ENCODE peak calls at places on chromosomes 1 and 21, in eight cellular contexts. One of them, this sample, is unnamed.

GRCh38 chr1:58763214-58763613 is 20.6 kb downstream of the JUN start:
- DNase-seq in A549: no peak
- DNase-seq in NB4: no peak
- DNase-seq in transverse colon: no peak
- DNase-seq in body of pancreas: no peak
- DNase-seq in tibial nerve: no peak
- DNase-seq in GM12891: no peak
- DNase-seq in H54: no peak
- DNase-seq in this sample: no peak

GRCh38 chr1:98035587-98035986 is 114.8 kb upstream of the DPYD start:
- DNase-seq in tibial nerve: no peak
- DNase-seq in NB4: no peak
- DNase-seq in transverse colon: no peak
- DNase-seq in H54: no peak
- DNase-seq in body of pancreas: no peak
- DNase-seq in A549: peak
- DNase-seq in GM12891: no peak
- DNase-seq in this sample: no peak

GRCh38 chr1:77556045-77556444 is 126.4 kb downstream of the ZZZ3 start:
- DNase-seq in GM12891: no peak
- DNase-seq in A549: no peak
- DNase-seq in NB4: no peak
- DNase-seq in transverse colon: no peak
- DNase-seq in tibial nerve: no peak
- DNase-seq in body of pancreas: no peak
- DNase-seq in H54: no peak
- DNase-seq in this sample: no peak

GRCh38 chr1:228309548-228310067 is 97.0 kb downstream of the TRIM11 start:
- DNase-seq in body of pancreas: peak
- DNase-seq in NB4: no peak
- DNase-seq in A549: no peak
- DNase-seq in H54: no peak
- DNase-seq in transverse colon: no peak
- DNase-seq in GM12891: no peak
- DNase-seq in tibial nerve: no peak
- DNase-seq in this sample: peak

GRCh38 chr1:54614558-54614957 is 8.8 kb downstream of the FAM151A start:
- DNase-seq in body of pancreas: no peak
- DNase-seq in tibial nerve: no peak
- DNase-seq in H54: no peak
- DNase-seq in A549: no peak
- DNase-seq in NB4: no peak
- DNase-seq in transverse colon: no peak
- DNase-seq in GM12891: no peak
- DNase-seq in this sample: no peak

GRCh38 chr1:93681549-93682412 is at the start of gene BCAR3:
- DNase-seq in NB4: peak
- DNase-seq in H54: no peak
- DNase-seq in tibial nerve: peak
- DNase-seq in transverse colon: peak
- DNase-seq in GM12891: peak
- DNase-seq in body of pancreas: peak
- DNase-seq in A549: peak
- DNase-seq in this sample: peak

GRCh38 chr1:190376067-190376466 is 101.6 kb downstream of the BRINP3 start:
- DNase-seq in transverse colon: no peak
- DNase-seq in tibial nerve: no peak
- DNase-seq in A549: no peak
- DNase-seq in GM12891: no peak
- DNase-seq in body of pancreas: no peak
- DNase-seq in H54: no peak
- DNase-seq in NB4: no peak
- DNase-seq in this sample: no peak

GRCh38 chr21:32521736-32522360 is 63.5 kb downstream of the TCP10L start:
- DNase-seq in tibial nerve: no peak
- DNase-seq in body of pancreas: no peak
- DNase-seq in A549: no peak
- DNase-seq in GM12891: no peak
- DNase-seq in NB4: no peak
- DNase-seq in transverse colon: no peak
- DNase-seq in H54: no peak
- DNase-seq in this sample: no peak

GRCh38 chr1:54300395-54300794 is 100.4 kb downstream of the MRPL37 start:
- DNase-seq in body of pancreas: no peak
- DNase-seq in GM12891: no peak
- DNase-seq in NB4: no peak
- DNase-seq in H54: no peak
- DNase-seq in tibial nerve: no peak
- DNase-seq in transverse colon: no peak
- DNase-seq in A549: no peak
- DNase-seq in this sample: no peak

GRCh38 chr21:45138199-45139002 is 64.0 kb downstream of the ADARB1 start:
- DNase-seq in A549: peak
- DNase-seq in tibial nerve: peak
- DNase-seq in H54: peak
- DNase-seq in body of pancreas: peak
- DNase-seq in GM12891: peak
- DNase-seq in transverse colon: peak
- DNase-seq in NB4: peak
- DNase-seq in this sample: peak

GRCh38 chr21:34788879-34789278 is 120.1 kb downstream of the CLIC6 start:
- DNase-seq in transverse colon: no peak
- DNase-seq in body of pancreas: no peak
- DNase-seq in NB4: no peak
- DNase-seq in GM12891: no peak
- DNase-seq in tibial nerve: no peak
- DNase-seq in A549: no peak
- DNase-seq in H54: no peak
- DNase-seq in this sample: no peak

GRCh38 chr1:231041705-231042261 is 1.7 kb upstream of the FAM89A start:
- DNase-seq in GM12891: no peak
- DNase-seq in A549: no peak
- DNase-seq in NB4: no peak
- DNase-seq in body of pancreas: no peak
- DNase-seq in transverse colon: no peak
- DNase-seq in H54: no peak
- DNase-seq in tibial nerve: no peak
- DNase-seq in this sample: no peak

GRCh38 chr1:231037585-231038517 is 2.2 kb downstream of the FAM89A start:
- DNase-seq in NB4: peak
- DNase-seq in GM12891: no peak
- DNase-seq in transverse colon: no peak
- DNase-seq in tibial nerve: no peak
- DNase-seq in body of pancreas: no peak
- DNase-seq in H54: no peak
- DNase-seq in A549: no peak
- DNase-seq in this sample: no peak

GRCh38 chr1:231040800-231041704 is 998 bp upstream of the FAM89A start:
- DNase-seq in body of pancreas: peak
- DNase-seq in A549: no peak
- DNase-seq in tibial nerve: no peak
- DNase-seq in transverse colon: no peak
- DNase-seq in NB4: no peak
- DNase-seq in GM12891: no peak
- DNase-seq in H54: no peak
- DNase-seq in this sample: no peak

GRCh38 chr1:231039161-231040018 is 664 bp downstream of the FAM89A start:
- DNase-seq in body of pancreas: peak
- DNase-seq in transverse colon: peak
- DNase-seq in tibial nerve: no peak
- DNase-seq in GM12891: peak
- DNase-seq in A549: peak
- DNase-seq in NB4: peak
- DNase-seq in H54: no peak
- DNase-seq in this sample: no peak

GRCh38 chr1:231040019-231040799 is at the start of gene FAM89A:
- DNase-seq in body of pancreas: peak
- DNase-seq in H54: peak
- DNase-seq in tibial nerve: peak
- DNase-seq in NB4: peak
- DNase-seq in transverse colon: peak
- DNase-seq in A549: peak
- DNase-seq in GM12891: peak
- DNase-seq in this sample: peak
- TF ChIP-seq POLR2A in body of pancreas: peak
- TF ChIP-seq POLR2A in H54: peak
- TF ChIP-seq POLR2A in tibial nerve: no peak
- TF ChIP-seq POLR2A in NB4: peak
- TF ChIP-seq POLR2A in transverse colon: no peak
- TF ChIP-seq POLR2A in A549: peak
- TF ChIP-seq POLR2A in GM12891: no peak
- TF ChIP-seq POLR2A in this sample: no peak

GRCh38 chr1:213571843-213572242 is 415.9 kb upstream of the PROX1 start:
- DNase-seq in A549: no peak
- DNase-seq in NB4: no peak
- DNase-seq in tibial nerve: no peak
- DNase-seq in GM12891: no peak
- DNase-seq in body of pancreas: no peak
- DNase-seq in transverse colon: no peak
- DNase-seq in H54: no peak
- DNase-seq in this sample: no peak
- TF ChIP-seq POLR2A in A549: no peak
- TF ChIP-seq POLR2A in NB4: no peak
- TF ChIP-seq POLR2A in tibial nerve: no peak
- TF ChIP-seq POLR2A in GM12891: no peak
- TF ChIP-seq POLR2A in body of pancreas: no peak
- TF ChIP-seq POLR2A in transverse colon: no peak
- TF ChIP-seq POLR2A in H54: no peak
- TF ChIP-seq POLR2A in this sample: no peak

GRCh38 chr1:151346769-151347522 is at the start of gene RFX5:
- DNase-seq in A549: peak
- DNase-seq in NB4: peak
- DNase-seq in tibial nerve: peak
- DNase-seq in GM12891: peak
- DNase-seq in body of pancreas: peak
- DNase-seq in transverse colon: peak
- DNase-seq in H54: peak
- DNase-seq in this sample: peak
- TF ChIP-seq POLR2A in A549: peak
- TF ChIP-seq POLR2A in NB4: peak
- TF ChIP-seq POLR2A in tibial nerve: peak
- TF ChIP-seq POLR2A in GM12891: peak
- TF ChIP-seq POLR2A in body of pancreas: peak
- TF ChIP-seq POLR2A in transverse colon: peak
- TF ChIP-seq POLR2A in H54: peak
- TF ChIP-seq POLR2A in this sample: no peak

GRCh38 chr1:67146101-67146500 is 11.3 kb upstream of the C1orf141 start:
- DNase-seq in H54: no peak
- DNase-seq in GM12891: no peak
- DNase-seq in body of pancreas: no peak
- DNase-seq in A549: no peak
- DNase-seq in NB4: no peak
- DNase-seq in transverse colon: no peak
- DNase-seq in tibial nerve: no peak
- DNase-seq in this sample: no peak
- TF ChIP-seq POLR2A in H54: no peak
- TF ChIP-seq POLR2A in GM12891: no peak
- TF ChIP-seq POLR2A in body of pancreas: no peak
- TF ChIP-seq POLR2A in A549: no peak
- TF ChIP-seq POLR2A in NB4: no peak
- TF ChIP-seq POLR2A in transverse colon: no peak
- TF ChIP-seq POLR2A in tibial nerve: no peak
- TF ChIP-seq POLR2A in this sample: no peak

GRCh38 chr1:154974808-154975408 is 427 bp downstream of the CKS1B start:
- DNase-seq in transverse colon: peak
- DNase-seq in H54: peak
- DNase-seq in body of pancreas: peak
- DNase-seq in NB4: peak
- DNase-seq in GM12891: peak
- DNase-seq in A549: peak
- DNase-seq in tibial nerve: peak
- DNase-seq in this sample: peak

GRCh38 chr1:154972517-154973343 is 1.8 kb upstream of the CKS1B start:
- DNase-seq in body of pancreas: peak
- DNase-seq in H54: peak
- DNase-seq in tibial nerve: peak
- DNase-seq in transverse colon: peak
- DNase-seq in GM12891: no peak
- DNase-seq in NB4: no peak
- DNase-seq in A549: peak
- DNase-seq in this sample: peak

GRCh38 chr1:154972213-154972516 is 1.6 kb upstream of the SHC1 start:
- DNase-seq in H54: no peak
- DNase-seq in transverse colon: no peak
- DNase-seq in body of pancreas: no peak
- DNase-seq in GM12891: no peak
- DNase-seq in NB4: no peak
- DNase-seq in A549: no peak
- DNase-seq in tibial nerve: no peak
- DNase-seq in this sample: no peak

GRCh38 chr1:154974086-154974807 is at the start of gene CKS1B:
- DNase-seq in body of pancreas: peak
- DNase-seq in tibial nerve: peak
- DNase-seq in transverse colon: peak
- DNase-seq in NB4: peak
- DNase-seq in GM12891: peak
- DNase-seq in A549: peak
- DNase-seq in H54: peak
- DNase-seq in this sample: peak

DNA sequence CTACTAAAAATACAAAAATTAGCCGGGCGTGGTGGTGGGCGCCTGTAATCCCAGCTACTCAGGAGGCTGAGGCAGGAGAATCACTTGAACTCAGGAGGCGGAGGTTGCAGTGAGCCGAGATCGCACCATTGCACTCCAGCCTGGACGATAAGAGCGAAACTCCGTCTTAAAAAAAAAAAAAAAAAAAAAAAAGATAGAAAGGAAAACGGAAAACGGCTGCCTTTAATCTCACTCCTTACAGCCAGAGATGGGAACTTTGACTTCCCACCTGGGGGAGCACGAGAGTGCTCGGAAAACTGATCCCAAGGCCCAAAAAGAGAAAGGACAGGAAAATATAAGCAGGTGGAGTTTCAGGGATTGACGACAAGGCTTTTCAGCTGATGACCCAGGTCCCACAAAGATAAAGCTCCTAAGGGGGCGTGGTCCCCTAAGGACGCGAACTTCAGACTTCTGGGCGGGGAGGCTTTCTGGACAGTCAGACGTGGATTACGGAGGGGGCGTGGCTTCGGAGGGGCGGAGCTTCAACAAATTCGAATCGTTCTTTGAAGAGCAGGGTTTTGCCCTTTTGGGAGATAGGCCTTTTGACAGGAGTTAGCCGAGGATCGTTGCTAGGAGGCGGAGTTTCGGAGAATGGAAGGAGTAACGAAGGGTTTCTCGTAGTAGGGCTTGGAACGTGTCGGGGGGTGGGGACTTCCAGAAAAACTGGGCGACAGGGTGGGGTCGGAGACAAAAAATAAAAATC is 966 bp upstream of the CKS1B start:
- DNase-seq in NB4: peak
- DNase-seq in H54: peak
- DNase-seq in body of pancreas: peak
- DNase-seq in tibial nerve: peak
- DNase-seq in transverse colon: peak
- DNase-seq in GM12891: peak
- DNase-seq in A549: peak
- DNase-seq in this sample: peak
- TF ChIP-seq POLR2A in NB4: peak
- TF ChIP-seq POLR2A in H54: peak
- TF ChIP-seq POLR2A in body of pancreas: peak
- TF ChIP-seq POLR2A in tibial nerve: peak
- TF ChIP-seq POLR2A in transverse colon: peak
- TF ChIP-seq POLR2A in GM12891: peak
- TF ChIP-seq POLR2A in A549: peak
- TF ChIP-seq POLR2A in this sample: no peak

This sample was measured in stomach.